ENCODE peak calls at places on chromosome 12, in seven cellular contexts. K is astrocyte, L is H1, G is sigmoid colon, R is Panc1, P is right cardiac atrium, X is heart left ventricle. C is an unnamed sample. For H3K4me1, the result is how much of the 10 kb centered on the place peaks cover.

GRCh38 chr12:53803194-53803593 is 51.4 kb upstream of the CISTR start:
- DNase-seq in K (no peak), L (no peak), G (no peak), R (no peak), P (no peak), X (no peak), C (no peak)

GRCh38 chr12:69897744-69898143 is 72.7 kb downstream of the MYRFL start:
- DNase-seq in K (peak), L (no peak), G (no peak), R (no peak), P (peak), X (peak), C (no peak)

GRCh38 chr12:124490584-124491305 is 76.7 kb downstream of the NCOR2 start:
- DNase-seq in K (no peak), L (no peak), G (peak), R (no peak), P (peak), X (peak), C (no peak)

GRCh38 chr12:70615177-70615576 is 22.1 kb downstream of the PTPRB start:
- DNase-seq in K (no peak), L (no peak), G (no peak), R (no peak), P (no peak), X (no peak), C (no peak)

GRCh38 chr12:118038122-118038521 is 21.6 kb downstream of the RFC5 start:
- DNase-seq in K (no peak), L (no peak), G (no peak), R (no peak), P (no peak), X (no peak), C (no peak)

GRCh38 chr12:128930591-128930990 is 77.3 kb downstream of the GLT1D1 start:
- DNase-seq in K (no peak), L (no peak), G (no peak), R (no peak), P (no peak), X (no peak), C (no peak)

GRCh38 chr12:75205556-75205955 is 4.1 kb downstream of the KCNC2 start:
- DNase-seq in K (no peak), L (no peak), G (no peak), R (no peak), P (no peak), X (no peak), C (no peak)

GRCh38 chr12:120540445-120540844 is 6.3 kb downstream of the RNF10 start:
- DNase-seq in K (peak), L (no peak), G (no peak), R (no peak), P (no peak), X (no peak), C (no peak)

GRCh38 chr12:2311001-2311778 is 258.4 kb downstream of the CACNA1C start:
- DNase-seq in K (peak), L (no peak), G (no peak), R (no peak), P (no peak), X (no peak), C (no peak)

GRCh38 chr12:103677905-103678304 is 90.8 kb downstream of the STAB2 start:
- DNase-seq in K (no peak), L (no peak), G (no peak), R (no peak), P (no peak), X (no peak), C (no peak)

GRCh38 chr12:120998435-120998834 is 17.9 kb downstream of the C12orf43 start:
- DNase-seq in K (no peak), L (no peak), G (no peak), R (no peak), P (no peak), X (no peak), C (no peak)

GRCh38 chr12:40168001-40168400 is 56.8 kb upstream of the LRRK2 start:
- DNase-seq in K (no peak), L (no peak), G (no peak), R (no peak), P (no peak), X (no peak), C (no peak)

GRCh38 chr12:75815756-75816155 is 215.8 kb downstream of the PHLDA1 start:
- DNase-seq in K (peak), L (no peak), G (no peak), R (no peak), P (no peak), X (no peak), C (no peak)

GRCh38 chr12:129729170-129729569 is 174.7 kb downstream of the TMEM132D start:
- DNase-seq in K (no peak), L (no peak), G (no peak), R (no peak), P (no peak), X (no peak), C (no peak)

GRCh38 chr12:9237286-9237685 is 29.1 kb upstream of the PZP start:
- DNase-seq in K (no peak), L (no peak), G (no peak), R (no peak), P (no peak), X (no peak), C (no peak)

GRCh38 chr12:116152268-116152667 is 125.2 kb downstream of the MED13L start:
- DNase-seq in K (peak), L (no peak), G (no peak), R (no peak), P (no peak), X (no peak), C (no peak)

GRCh38 chr12:82430541-82431145 is 72.3 kb downstream of the METTL25 start:
- DNase-seq in K (no peak), L (no peak), G (no peak), R (no peak), P (no peak), X (no peak), C (no peak)

GRCh38 chr12:58919271-58920101 is 818 bp downstream of the LRIG3 start:
- DNase-seq in K (peak), L (no peak), G (peak), R (peak), P (no peak), X (peak), C (peak)

GRCh38 chr12:8612629-8613028 is at the start of gene AICDA:
- DNase-seq in K (no peak), L (no peak), G (no peak), R (no peak), P (no peak), X (no peak), C (no peak)

GRCh38 chr12:108567974-108568652 is 5.7 kb downstream of the ISCU start:
- DNase-seq in K (peak), L (no peak), G (no peak), R (no peak), P (no peak), X (no peak), C (no peak)

GRCh38 chr12:124098887-124099286 is 125.9 kb downstream of the ZNF664 start:
- DNase-seq in K (no peak), L (no peak), G (no peak), R (no peak), P (no peak), X (no peak), C (no peak)

GRCh38 chr12:130429656-130430505 is 92.2 kb downstream of the PIWIL1 start:
- DNase-seq in K (no peak), L (no peak), G (peak), R (no peak), P (no peak), X (no peak), C (no peak)

DNA sequence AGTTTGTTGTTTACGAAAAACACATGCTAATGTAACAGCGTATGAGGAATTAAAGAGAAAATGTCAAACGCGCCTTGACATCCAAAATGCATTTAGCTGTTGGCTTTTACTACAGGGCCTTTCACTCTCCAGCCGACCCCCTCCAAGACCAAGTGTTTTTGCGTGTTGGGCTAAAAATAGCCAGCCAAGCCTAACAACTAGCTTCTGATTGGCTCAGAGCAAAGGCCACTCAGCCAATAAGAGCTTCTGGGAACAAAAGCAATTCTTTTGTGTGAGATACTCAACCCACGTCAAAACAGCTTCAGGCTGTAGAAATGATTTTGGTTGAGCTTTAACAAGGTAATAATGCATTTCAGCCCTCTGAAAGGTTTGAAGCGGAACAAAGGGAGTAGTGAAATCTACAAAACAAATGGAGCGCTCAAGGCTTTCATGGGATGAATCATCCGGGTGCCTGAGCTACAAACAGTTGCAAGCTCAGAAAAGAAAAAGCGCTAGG is 198.7 kb upstream of the DCN start:
- DNase-seq in K (peak), L (peak), G (peak), R (no peak), P (peak), X (peak), C (peak)
- H3K4me3 ChIP-seq in K (peak), L (peak), G (peak), R (peak), P (peak), X (peak), C (peak)

DNA sequence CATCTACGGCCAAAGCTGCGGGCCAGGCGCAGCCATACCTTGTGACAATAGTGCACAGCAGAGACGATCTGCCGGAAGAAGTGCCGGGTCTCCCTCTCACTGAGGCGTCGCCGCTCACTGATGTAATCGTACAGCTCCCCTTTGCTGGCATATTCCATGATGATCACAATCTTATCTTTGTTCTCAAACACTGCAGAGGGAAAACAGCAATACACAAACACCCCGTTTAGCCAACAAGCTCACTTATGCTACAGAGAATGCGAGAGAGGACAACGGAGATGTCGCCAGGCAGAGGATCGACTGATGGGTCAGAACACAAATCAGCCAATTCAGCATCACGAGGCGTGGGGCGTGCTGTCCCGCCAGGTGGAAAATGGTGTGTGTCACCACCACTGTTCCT is 52.1 kb downstream of the NUAK1 start:
- DNase-seq in K (no peak), L (no peak), G (no peak), R (no peak), P (no peak), X (no peak), C (no peak)
- H3K4me1 ChIP-seq in K (half or more), L (under half), G (under half), R (under half), P (under half), X (half or more), C (under half)

GRCh38 chr12:92275443-92276154 is 130.0 kb upstream of the BTG1 start:
- DNase-seq in K (no peak), L (no peak), G (no peak), R (no peak), P (no peak), X (no peak), C (no peak)
- H3K4me3 ChIP-seq in K (no peak), L (no peak), G (no peak), R (no peak), P (no peak), X (no peak), C (no peak)

DNA sequence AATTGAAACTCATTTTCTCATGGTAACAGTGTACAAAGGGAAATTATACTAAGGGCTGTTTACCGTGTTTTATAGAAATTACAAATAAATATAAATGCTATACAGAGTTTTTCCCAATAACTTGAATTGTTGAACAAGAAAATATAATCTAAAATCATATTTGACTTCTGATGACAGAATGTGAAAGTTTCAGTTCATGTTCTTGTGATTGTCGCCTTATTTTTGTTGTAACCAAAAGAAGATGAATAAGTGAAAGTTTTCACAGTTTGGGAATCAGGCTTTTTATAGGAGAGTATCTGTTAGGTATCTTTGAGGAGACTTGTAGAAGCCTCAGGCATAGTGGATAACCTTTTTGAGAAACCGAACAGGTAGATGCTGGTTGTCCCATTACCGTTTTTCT is 28.1 kb downstream of the ANO6 start:
- DNase-seq in K (no peak), L (no peak), G (no peak), R (no peak), P (no peak), X (no peak), C (no peak)
- H3K4me1 ChIP-seq in K (under half), L (under half), G (under half), R (under half), P (under half), X (under half), C (under half)

DNA sequence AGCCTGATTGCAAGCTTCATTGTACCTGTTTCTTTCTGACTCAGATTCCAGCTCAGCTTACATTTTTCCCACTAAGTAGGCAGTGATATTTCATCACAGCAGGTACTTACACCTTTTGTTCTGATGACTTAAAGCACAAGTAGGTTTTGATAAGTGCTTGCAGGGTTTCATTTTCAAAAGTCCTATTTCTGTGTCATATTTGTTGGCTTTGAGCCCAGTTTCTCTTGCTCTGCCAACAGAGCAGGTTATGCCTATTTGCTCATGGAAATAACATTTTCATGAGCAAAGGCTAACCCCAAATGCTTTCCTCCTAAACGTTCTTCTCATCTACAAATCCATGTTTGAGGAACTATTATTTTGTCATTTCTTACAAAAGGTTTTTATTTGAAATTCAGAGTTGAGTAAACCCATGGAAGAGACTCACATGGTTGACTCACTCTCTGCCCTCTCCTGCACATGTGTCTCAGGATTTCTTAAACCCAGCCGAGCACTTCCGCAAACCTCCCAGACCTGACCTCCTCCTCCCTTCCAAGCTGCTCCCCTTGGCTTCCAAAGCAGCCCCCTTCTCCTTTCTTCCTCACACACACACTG is 12.3 kb upstream of the LTA4H start:
- DNase-seq in K (peak), L (no peak), G (peak), R (no peak), P (no peak), X (no peak), C (no peak)
- H3K4me3 ChIP-seq in K (no peak), L (no peak), G (no peak), R (no peak), P (no peak), X (no peak), C (no peak)

DNA sequence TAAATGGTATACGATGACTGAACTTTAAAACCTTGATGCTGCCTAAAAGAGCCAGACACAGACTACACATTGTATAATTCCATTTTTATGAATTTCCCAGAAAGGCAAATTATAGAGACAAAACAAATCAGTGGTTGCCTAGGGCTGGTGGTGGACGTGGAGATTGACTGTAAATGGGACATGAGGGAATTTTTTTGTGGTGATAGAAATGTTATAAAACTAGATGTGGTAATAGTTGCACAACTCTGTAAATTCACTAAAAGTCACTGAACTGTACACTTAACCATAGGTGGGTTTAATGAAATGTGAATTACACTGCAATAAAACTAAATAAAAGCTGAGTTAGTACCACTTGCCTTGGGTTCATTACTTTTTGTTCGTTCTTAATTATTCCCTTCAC is 72.1 kb downstream of the PLEKHA5 start:
- DNase-seq in K (no peak), L (no peak), G (no peak), R (no peak), P (no peak), X (no peak), C (no peak)
- H3K4me1 ChIP-seq in K (under half), L (under half), G (under half), R (under half), P (under half), X (under half), C (under half)

GRCh38 chr12:113725557-113725876 is 240.6 kb downstream of the RBM19 start:
- DNase-seq in K (no peak), L (no peak), G (no peak), R (no peak), P (no peak), X (no peak), C (no peak)
- H3K4me3 ChIP-seq in K (no peak), L (no peak), G (no peak), R (no peak), P (no peak), X (no peak), C (no peak)

DNA sequence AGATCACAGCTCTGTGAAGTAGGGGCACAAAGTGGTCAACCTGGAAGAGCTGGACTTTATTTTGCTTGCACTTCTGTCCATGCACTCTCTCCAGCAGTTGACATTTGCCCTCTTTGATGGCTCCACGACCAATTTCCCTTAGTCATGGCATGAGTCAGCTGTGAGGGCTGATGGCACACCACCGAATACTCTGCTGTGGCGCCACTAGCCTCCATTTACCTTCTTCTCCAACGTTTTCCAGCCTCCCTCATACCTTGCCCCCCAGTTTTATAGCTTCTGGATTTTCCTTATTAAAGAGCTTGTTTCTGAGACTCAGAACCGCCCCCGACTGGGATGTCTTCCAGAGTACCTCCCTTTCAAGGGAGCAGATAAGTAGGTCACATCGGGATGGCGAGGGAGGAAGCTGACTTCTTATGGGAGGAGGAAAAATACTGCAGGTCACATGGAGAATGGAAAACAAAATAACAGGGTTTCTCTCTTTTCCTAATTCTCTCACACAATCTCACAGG is 17.6 kb downstream of the NINJ2 start:
- DNase-seq in K (peak), L (no peak), G (peak), R (no peak), P (peak), X (peak), C (no peak)
- H3K4me1 ChIP-seq in K (under half), L (under half), G (under half), R (under half), P (under half), X (half or more), C (under half)

GRCh38 chr12:56119361-56119796 is 1.3 kb downstream of the ZC3H10 start:
- DNase-seq in K (peak), L (peak), G (peak), R (no peak), P (peak), X (peak), C (peak)
- H3K4me3 ChIP-seq in K (peak), L (peak), G (no peak), R (peak), P (no peak), X (peak), C (peak)

C was measured in HAP-1.